ENCODE peak calls at places on chromosome 22, in four cellular contexts. D, H, T and I are unnamed samples.

GRCh38 chr22:48569476-48570233 is 1258.0 kb downstream of the BRD1 start:
- DNase-seq in D (no peak), H (no peak), T (no peak), I (no peak)

GRCh38 chr22:35368386-35368785 is 12.5 kb upstream of the HMOX1 start:
- DNase-seq in D (no peak), H (no peak), T (no peak), I (no peak)

GRCh38 chr22:23574371-23574811 is 5.7 kb downstream of the IGLL1 start:
- DNase-seq in D (no peak), H (no peak), T (no peak), I (no peak)

GRCh38 chr22:22397292-22397870 is 111.2 kb downstream of the ZNF280B start:
- DNase-seq in D (peak; percentile 55), H (no peak), T (no peak), I (peak; percentile 46)

GRCh38 chr22:35705141-35705540 is 12.5 kb upstream of the APOL5 start:
- DNase-seq in D (peak; percentile 88), H (no peak), T (no peak), I (no peak)

GRCh38 chr22:45065726-45066125 is 55.9 kb upstream of the PHF21B start:
- DNase-seq in D (no peak), H (no peak), T (no peak), I (no peak)

GRCh38 chr22:29824677-29825076 is 13.4 kb downstream of the ASCC2 start:
- DNase-seq in D (no peak), H (no peak), T (no peak), I (peak; percentile 71)

GRCh38 chr22:26259510-26259909 is 90.2 kb downstream of the SEZ6L start:
- DNase-seq in D (peak; percentile 2), H (no peak), T (no peak), I (no peak)

GRCh38 chr22:49659924-49660315 is 167.8 kb downstream of the BRD1 start:
- DNase-seq in D (no peak), H (no peak), T (no peak), I (no peak)

GRCh38 chr22:20141186-20142077 is 9.4 kb downstream of the CCDC188 start:
- DNase-seq in D (peak; percentile 70), H (no peak), T (no peak), I (no peak)

GRCh38 chr22:46159212-46159611 is 8.9 kb downstream of the PPARA start:
- DNase-seq in D (no peak), H (no peak), T (no peak), I (no peak)

GRCh38 chr22:44442186-44442465 is 55.9 kb downstream of the RTL6 start:
- DNase-seq in D (no peak), H (no peak), T (no peak), I (no peak)

GRCh38 chr22:30047364-30047738 is 32.9 kb upstream of the HORMAD2 start:
- DNase-seq in D (peak; percentile 18), H (no peak), T (peak; percentile 30), I (no peak)

GRCh38 chr22:36419177-36419911 is 31.6 kb upstream of the MYH9 start:
- DNase-seq in D (peak; percentile 84), H (no peak), T (no peak), I (peak; percentile 38)

GRCh38 chr22:34116126-34116525 is 195.8 kb upstream of the LARGE1 start:
- DNase-seq in D (no peak), H (no peak), T (no peak), I (no peak)